ENCODE peak calls at places on chromosomes 1 and 21, in seven cellular contexts. U is MCF 10A, G is NCI-H1105, X is heart right ventricle, Y is SHP77, P is cardiac muscle cell, N is breast epithelium. Z is an unnamed sample.

GRCh38 chr1:43194509-43194908 is 22.4 kb downstream of the CFAP57 start:
- DNase-seq in X (no peak), G (no peak), Y (no peak), N (no peak), P (no peak), U (no peak), Z (no peak)

GRCh38 chr1:226797151-226797550 is 58.1 kb upstream of the ITPKB start:
- DNase-seq in U (no peak), X (no peak), Y (no peak), N (no peak), P (no peak), G (no peak), Z (no peak)

GRCh38 chr1:209402697-209403096 is 180.8 kb upstream of the CAMK1G start:
- DNase-seq in N (no peak), P (no peak), U (no peak), G (no peak), Y (no peak), X (no peak), Z (no peak)

GRCh38 chr1:164748253-164748899 is 189.4 kb downstream of the PBX1 start:
- DNase-seq in X (peak), P (peak), Y (no peak), U (peak), N (no peak), G (no peak), Z (no peak)

GRCh38 chr1:220420700-220421099 is 107.2 kb upstream of the MARK1 start:
- DNase-seq in N (no peak), U (no peak), X (no peak), G (no peak), Y (no peak), P (no peak), Z (no peak)

GRCh38 chr21:31656199-31657095 is 3.0 kb upstream of the SOD1 start:
- DNase-seq in X (no peak), Y (no peak), U (peak), G (no peak), N (no peak), P (no peak), Z (no peak)

GRCh38 chr1:54363925-54364324 is 42.3 kb downstream of the SSBP3 start:
- DNase-seq in X (no peak), Y (no peak), U (no peak), G (no peak), N (no peak), P (no peak), Z (no peak)

GRCh38 chr1:110630770-110631663 is 24.9 kb upstream of the KCNA2 start:
- DNase-seq in P (peak), Y (peak), G (peak), N (peak), X (peak), U (peak), Z (peak)

GRCh38 chr1:61332196-61332753 is 249.9 kb downstream of the NFIA start:
- DNase-seq in Y (no peak), P (peak), X (no peak), G (no peak), N (no peak), U (no peak), Z (no peak)

GRCh38 chr1:27122652-27123051 is 32.3 kb downstream of the SLC9A1 start:
- DNase-seq in G (no peak), X (peak), P (peak), N (peak), U (peak), Y (peak), Z (no peak)

GRCh38 chr1:219373616-219373935 is 199.9 kb downstream of the LYPLAL1 start:
- DNase-seq in X (no peak), Y (no peak), U (no peak), N (no peak), P (no peak), G (no peak), Z (no peak)

GRCh38 chr21:29938968-29939858 is 583 bp downstream of the GRIK1 start:
- DNase-seq in P (peak), G (no peak), N (no peak), Y (peak), U (no peak), X (no peak), Z (no peak)

GRCh38 chr1:203286161-203286984 is 18.9 kb upstream of the BTG2 start:
- DNase-seq in X (no peak), P (no peak), U (peak), G (no peak), N (peak), Y (peak), Z (no peak)